ENCODE peak calls at places on chromosome 15, in nine cellular contexts. N, I, D, P, Y, J, O, T and M are unnamed samples.

GRCh38 chr15:93179704-93180103 is 90.7 kb upstream of the RGMA start:
- DNase-seq in I (no peak), Y (no peak), T (no peak), D (no peak), O (no peak), P (no peak), J (no peak), N (no peak), M (peak; percentile 73)

GRCh38 chr15:83320404-83320803 is 35.9 kb upstream of the BNC1 start:
- DNase-seq in Y (no peak), O (no peak), J (no peak), N (no peak), T (no peak), I (no peak), D (no peak), P (no peak), M (peak; percentile 63)

GRCh38 chr15:66483131-66483566 is 14.4 kb downstream of the SNAPC5 start:
- DNase-seq in J (no peak), T (peak; percentile 16), N (no peak), I (no peak), P (no peak), D (no peak), O (no peak), Y (no peak), M (no peak)

GRCh38 chr15:42608110-42608531 is 32.7 kb downstream of the STARD9 start:
- DNase-seq in P (no peak), O (no peak), D (no peak), J (peak; percentile 19), Y (no peak), I (peak; percentile 10), N (no peak), T (no peak), M (no peak)

GRCh38 chr15:83973816-83974215 is 261.8 kb upstream of the GOLGA6L4 start:
- DNase-seq in P (no peak), J (no peak), N (no peak), T (no peak), D (no peak), O (no peak), Y (peak; percentile 32), I (no peak), M (peak; percentile 26)

GRCh38 chr15:69743091-69743490 is 290.5 kb downstream of the RPLP1 start:
- DNase-seq in Y (no peak), D (no peak), J (no peak), N (no peak), T (no peak), O (no peak), I (no peak), P (no peak), M (no peak)

GRCh38 chr15:88649286-88649733 is 10.5 kb downstream of the ISG20 start:
- DNase-seq in Y (no peak), O (no peak), T (no peak), D (no peak), P (no peak), I (peak; percentile 59), J (peak; percentile 76), N (no peak), M (peak; percentile 63)

GRCh38 chr15:100856847-100857246 is 22.8 kb upstream of the ALDH1A3 start:
- DNase-seq in P (no peak), Y (no peak), D (no peak), N (no peak), T (no peak), O (no peak), I (no peak), J (no peak), M (no peak)

GRCh38 chr15:31091531-31091930 is 10.0 kb downstream of the TRPM1 start:
- DNase-seq in T (no peak), Y (no peak), D (no peak), N (no peak), J (no peak), O (no peak), P (no peak), I (no peak), M (no peak)

GRCh38 chr15:31004220-31004733 is 12.8 kb upstream of the MTMR10 start:
- DNase-seq in O (no peak), P (no peak), D (no peak), N (no peak), I (no peak), T (no peak), J (no peak), Y (no peak), M (peak; percentile 34)

GRCh38 chr15:75455424-75455981 is 4.0 kb upstream of the SIN3A start:
- DNase-seq in T (peak; percentile 46), I (peak; percentile 88), J (peak; percentile 83), Y (peak; percentile 77), P (peak; percentile 80), O (peak; percentile 58), D (peak; percentile 62), N (no peak), M (peak; percentile 87)

GRCh38 chr15:90619468-90619867 is 89.7 kb downstream of the CRTC3 start:
- DNase-seq in P (no peak), T (no peak), Y (no peak), O (no peak), D (no peak), N (no peak), I (peak; percentile 28), J (no peak), M (no peak)